ENCODE peak calls at places on chromosomes 1 and 21, in eight cellular contexts. K, Q, L, P, J, O, X and D are unnamed samples.

GRCh38 chr21:44603911-44604310 is 3.5 kb downstream of the KRTAP10-7 start:
- DNase-seq in K (no peak), Q (no peak), L (no peak), P (no peak), J (no peak), O (no peak), X (no peak), D (peak)

GRCh38 chr1:154221815-154222081 is 993 bp downstream of the UBAP2L start:
- DNase-seq in K (no peak), Q (no peak), L (no peak), P (no peak), J (peak), O (no peak), X (peak), D (no peak)

GRCh38 chr1:30029677-30030076 is 693.7 kb downstream of the MATN1 start:
- DNase-seq in K (no peak), Q (no peak), L (no peak), P (no peak), J (no peak), O (no peak), X (no peak), D (no peak)

GRCh38 chr1:7218210-7218832 is 433.1 kb downstream of the CAMTA1 start:
- DNase-seq in K (no peak), Q (peak), L (no peak), P (peak), J (peak), O (no peak), X (no peak), D (no peak)

GRCh38 chr1:230788561-230789275 is 41.5 kb downstream of the CAPN9 start:
- DNase-seq in K (no peak), Q (no peak), L (no peak), P (no peak), J (no peak), O (no peak), X (no peak), D (no peak)

GRCh38 chr1:46616277-46617107 is at the start of gene MOB3C:
- DNase-seq in K (peak), Q (peak), L (peak), P (peak), J (peak), O (peak), X (peak), D (peak)

GRCh38 chr21:32921632-32922230 is 104.0 kb upstream of the OLIG2 start:
- DNase-seq in K (peak), Q (peak), L (peak), P (peak), J (no peak), O (no peak), X (no peak), D (peak)

GRCh38 chr1:8317647-8318360 is at the start of gene SLC45A1:
- DNase-seq in K (peak), Q (peak), L (peak), P (peak), J (peak), O (peak), X (no peak), D (no peak)

GRCh38 chr21:38350681-38351080 is 93.9 kb downstream of the KCNJ15 start:
- DNase-seq in K (no peak), Q (no peak), L (no peak), P (no peak), J (peak), O (no peak), X (no peak), D (peak)

GRCh38 chr1:201701831-201702230 is 127.1 kb upstream of the IPO9 start:
- DNase-seq in K (no peak), Q (no peak), L (no peak), P (no peak), J (no peak), O (no peak), X (no peak), D (no peak)

GRCh38 chr1:23530750-23531651 is at the start of gene E2F2:
- DNase-seq in K (peak), Q (peak), L (peak), P (peak), J (peak), O (peak), X (peak), D (peak)

GRCh38 chr1:41866285-41866684 is 52.4 kb downstream of the HIVEP3 start:
- DNase-seq in K (no peak), Q (no peak), L (no peak), P (no peak), J (no peak), O (no peak), X (no peak), D (no peak)

GRCh38 chr1:83839566-83840173 is 159.3 kb downstream of the TTLL7 start:
- DNase-seq in K (no peak), Q (no peak), L (no peak), P (no peak), J (peak), O (no peak), X (no peak), D (no peak)

GRCh38 chr1:21909787-21910503 is 27.2 kb downstream of the HSPG2 start:
- DNase-seq in K (peak), Q (no peak), L (no peak), P (no peak), J (peak), O (peak), X (no peak), D (peak)

GRCh38 chr21:40255665-40256064 is 388.4 kb downstream of the PCP4 start:
- DNase-seq in K (no peak), Q (no peak), L (no peak), P (no peak), J (no peak), O (no peak), X (no peak), D (no peak)

GRCh38 chr1:204991342-204991844 is 51.6 kb upstream of the CNTN2 start:
- DNase-seq in K (no peak), Q (no peak), L (no peak), P (no peak), J (no peak), O (no peak), X (no peak), D (no peak)

GRCh38 chr21:27149034-27149433 is 182.1 kb upstream of the ADAMTS5 start:
- DNase-seq in K (no peak), Q (no peak), L (no peak), P (no peak), J (peak), O (no peak), X (no peak), D (no peak)

GRCh38 chr1:210123383-210123782 is 109.2 kb upstream of the SERTAD4 start:
- DNase-seq in K (no peak), Q (no peak), L (no peak), P (no peak), J (no peak), O (no peak), X (no peak), D (no peak)

GRCh38 chr1:117860906-117861610 is 68.4 kb downstream of the GDAP2 start:
- DNase-seq in K (no peak), Q (no peak), L (no peak), P (no peak), J (peak), O (no peak), X (peak), D (no peak)

GRCh38 chr1:5514519-5515183 is 477.6 kb downstream of the NPHP4 start:
- DNase-seq in K (peak), Q (peak), L (peak), P (peak), J (peak), O (no peak), X (no peak), D (peak)

GRCh38 chr1:62716397-62716796 is 28.2 kb upstream of the DOCK7 start:
- DNase-seq in K (no peak), Q (no peak), L (no peak), P (no peak), J (no peak), O (peak), X (no peak), D (no peak)

GRCh38 chr1:168220470-168220871 is 5.3 kb upstream of the SFT2D2 start:
- DNase-seq in K (no peak), Q (no peak), L (no peak), P (no peak), J (no peak), O (no peak), X (no peak), D (no peak)

GRCh38 chr1:236141447-236142357 is 637 bp upstream of the GPR137B start:
- DNase-seq in K (no peak), Q (peak), L (no peak), P (no peak), J (peak), O (no peak), X (no peak), D (no peak)

GRCh38 chr1:8727809-8728213 is 89.6 kb downstream of the RERE start:
- DNase-seq in K (no peak), Q (peak), L (no peak), P (no peak), J (peak), O (no peak), X (no peak), D (no peak)

GRCh38 chr1:168774241-168774640 is 45.2 kb upstream of the DPT start:
- DNase-seq in K (no peak), Q (peak), L (no peak), P (no peak), J (peak), O (no peak), X (no peak), D (no peak)

GRCh38 chr1:57367945-57368344 is 55.9 kb downstream of the DAB1 start:
- DNase-seq in K (no peak), Q (no peak), L (no peak), P (no peak), J (no peak), O (no peak), X (no peak), D (no peak)

GRCh38 chr1:26582836-26583460 is 53.4 kb downstream of the RPS6KA1 start:
- DNase-seq in K (peak), Q (no peak), L (no peak), P (no peak), J (peak), O (no peak), X (no peak), D (no peak)

GRCh38 chr1:211420389-211420788 is 71.6 kb downstream of the RD3 start:
- DNase-seq in K (no peak), Q (no peak), L (no peak), P (no peak), J (peak), O (no peak), X (no peak), D (no peak)

GRCh38 chr1:28437260-28437923 is 67.9 kb downstream of the PHACTR4 start:
- DNase-seq in K (no peak), Q (peak), L (no peak), P (no peak), J (peak), O (peak), X (no peak), D (no peak)

GRCh38 chr1:226542623-226543103 is 5.9 kb upstream of the STUM start:
- DNase-seq in K (no peak), Q (peak), L (no peak), P (no peak), J (no peak), O (no peak), X (no peak), D (no peak)

GRCh38 chr1:48470506-48470905 is 1.5 kb downstream of the SPATA6 start:
- DNase-seq in K (no peak), Q (peak), L (no peak), P (no peak), J (peak), O (peak), X (no peak), D (no peak)

GRCh38 chr21:39441502-39442475 is 3.8 kb downstream of the LCA5L start:
- DNase-seq in K (no peak), Q (peak), L (peak), P (peak), J (peak), O (no peak), X (no peak), D (no peak)

GRCh38 chr1:3917761-3918160 is 17.7 kb upstream of the C1orf174 start:
- DNase-seq in K (peak), Q (no peak), L (no peak), P (no peak), J (no peak), O (no peak), X (no peak), D (no peak)

GRCh38 chr1:42847111-42847580 is 733 bp downstream of the ZNF691 start:
- DNase-seq in K (no peak), Q (no peak), L (no peak), P (no peak), J (no peak), O (no peak), X (no peak), D (no peak)

GRCh38 chr1:2257245-2257627 is 29.1 kb downstream of the SKI start:
- DNase-seq in K (no peak), Q (no peak), L (no peak), P (no peak), J (peak), O (no peak), X (no peak), D (no peak)

GRCh38 chr1:7404046-7404742 is 366.9 kb upstream of the VAMP3 start:
- DNase-seq in K (no peak), Q (no peak), L (no peak), P (no peak), J (no peak), O (peak), X (no peak), D (peak)

GRCh38 chr1:118986291-118986838 is 1.8 kb downstream of the TBX15 start:
- DNase-seq in K (no peak), Q (no peak), L (no peak), P (no peak), J (peak), O (no peak), X (no peak), D (no peak)
- H3K4me3 ChIP-seq in K (no peak), Q (no peak), L (no peak), P (peak), J (peak), O (peak), X (no peak), D (peak)

GRCh38 chr1:94863297-94863911 is 43.2 kb downstream of the SLC44A3 start:
- DNase-seq in K (no peak), Q (peak), L (no peak), P (no peak), J (peak), O (peak), X (no peak), D (no peak)

GRCh38 chr1:94862718-94863117 is 42.6 kb downstream of the SLC44A3 start:
- DNase-seq in K (no peak), Q (no peak), L (no peak), P (no peak), J (no peak), O (no peak), X (no peak), D (no peak)

GRCh38 chr1:94865369-94865768 is 45.2 kb downstream of the SLC44A3 start:
- DNase-seq in K (no peak), Q (peak), L (no peak), P (no peak), J (peak), O (peak), X (no peak), D (no peak)

GRCh38 chr1:94864821-94865220 is 44.7 kb downstream of the SLC44A3 start:
- DNase-seq in K (no peak), Q (peak), L (no peak), P (no peak), J (peak), O (peak), X (no peak), D (no peak)

GRCh38 chr1:94863919-94864318 is 43.8 kb downstream of the SLC44A3 start:
- DNase-seq in K (no peak), Q (peak), L (no peak), P (no peak), J (peak), O (peak), X (peak), D (no peak)
- H3K4me3 ChIP-seq in K (no peak), Q (no peak), L (no peak), P (no peak), J (peak), O (no peak), X (no peak), D (peak)

DNA sequence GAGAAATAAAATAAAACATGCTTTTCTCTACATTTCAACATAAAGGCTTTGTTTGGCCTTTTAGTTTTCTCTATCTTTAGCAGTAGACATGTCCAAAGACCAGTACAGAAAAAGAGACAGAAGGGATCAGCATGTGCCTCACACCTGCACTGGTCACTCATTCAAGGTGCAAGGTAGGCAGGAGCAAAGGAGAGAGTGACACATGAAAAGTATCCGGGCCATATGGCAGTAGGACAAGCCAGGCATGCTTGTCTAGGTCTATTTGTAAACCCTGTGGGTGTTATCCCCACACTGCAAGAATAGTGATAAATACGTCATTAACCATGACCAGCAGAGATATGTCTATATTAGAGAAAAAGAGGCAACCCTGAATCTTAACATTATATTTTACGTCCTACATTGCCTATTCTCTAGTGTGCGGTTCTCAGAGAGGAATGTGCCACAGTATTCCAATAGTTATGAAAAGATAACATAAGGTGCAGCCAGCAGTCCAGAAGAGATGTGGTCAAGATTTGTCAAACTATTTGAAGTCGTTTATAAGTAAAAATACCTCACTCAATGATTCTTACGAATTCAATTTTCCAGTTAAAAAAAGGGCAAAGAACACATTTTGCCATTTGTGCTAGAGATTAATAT is 32.1 kb downstream of the PRRX1 start:
- DNase-seq in K (no peak), Q (no peak), L (no peak), P (no peak), J (no peak), O (no peak), X (no peak), D (no peak)
- H3K4me3 ChIP-seq in K (no peak), Q (no peak), L (no peak), P (no peak), J (no peak), O (no peak), X (no peak), D (no peak)

GRCh38 chr1:151372411-151372934 is at the start of gene SELENBP1:
- DNase-seq in K (peak), Q (peak), L (no peak), P (peak), J (peak), O (peak), X (peak), D (peak)
- H3K4me3 ChIP-seq in K (peak), Q (no peak), L (no peak), P (peak), J (peak), O (no peak), X (peak), D (peak)